ENCODE peak calls at places on chromosomes 7 and 10, in eight cellular contexts. L is NAMALWA; W is T-helper 17 cell; E is T-helper 1 cell; G is activated effector memory CD4-positive, alpha-beta T cell treated with anti-CD3 and anti-CD28 coated beads, Interleukin-2, amount 50 U/mL, for 16 hours; D is GM13977; Q is fibroblast of lung; U is dermis blood vessel endothelial cell. M is an unnamed sample.

GRCh38 chr7:142418316-142418715 is 160.5 kb upstream of the PRSS58 start:
- DNase-seq in L (peak), W (no peak), E (no peak), G (no peak), D (no peak), Q (no peak), U (no peak), M (no peak)

GRCh38 chr10:63977329-63977923 is 456.2 kb downstream of the REEP3 start:
- DNase-seq in L (peak), W (no peak), E (no peak), G (no peak), D (peak), Q (peak), U (peak), M (peak)

GRCh38 chr7:117412390-117412789 is 14.9 kb downstream of the ASZ1 start:
- DNase-seq in L (no peak), W (no peak), E (no peak), G (no peak), D (no peak), Q (no peak), U (no peak), M (no peak)

GRCh38 chr10:117221156-117221711 is 19.7 kb upstream of the SLC18A2 start:
- DNase-seq in L (no peak), W (no peak), E (no peak), G (peak), D (no peak), Q (no peak), U (no peak), M (no peak)

GRCh38 chr7:157474685-157475084 is 137.9 kb downstream of the DNAJB6 start:
- DNase-seq in L (peak), W (no peak), E (no peak), G (peak), D (no peak), Q (no peak), U (peak), M (peak)

GRCh38 chr7:138086585-138087270 is 10.5 kb downstream of the AKR1D1 start:
- DNase-seq in L (no peak), W (no peak), E (no peak), G (no peak), D (no peak), Q (no peak), U (no peak), M (no peak)

GRCh38 chr10:71083457-71083975 is 128.9 kb upstream of the UNC5B start:
- DNase-seq in L (no peak), W (no peak), E (no peak), G (peak), D (no peak), Q (no peak), U (no peak), M (no peak)

GRCh38 chr7:37942934-37943610 is 22.6 kb downstream of the EPDR1 start:
- DNase-seq in L (no peak), W (no peak), E (no peak), G (no peak), D (no peak), Q (peak), U (no peak), M (no peak)

GRCh38 chr7:50372921-50373320 is 68.4 kb downstream of the IKZF1 start:
- DNase-seq in L (no peak), W (no peak), E (no peak), G (no peak), D (no peak), Q (no peak), U (no peak), M (no peak)

GRCh38 chr7:96179341-96179740 is 142.6 kb downstream of the SLC25A13 start:
- DNase-seq in L (no peak), W (no peak), E (no peak), G (no peak), D (no peak), Q (no peak), U (no peak), M (no peak)

GRCh38 chr7:146129296-146129695 is 12.7 kb downstream of the CNTNAP2 start:
- DNase-seq in L (no peak), W (no peak), E (no peak), G (no peak), D (no peak), Q (no peak), U (no peak), M (no peak)

GRCh38 chr7:148020679-148021078 is 569.9 kb upstream of the C7orf33 start:
- DNase-seq in L (no peak), W (no peak), E (no peak), G (no peak), D (no peak), Q (no peak), U (no peak), M (no peak)

GRCh38 chr7:69817096-69817495 is 218.8 kb downstream of the AUTS2 start:
- DNase-seq in L (no peak), W (no peak), E (no peak), G (no peak), D (no peak), Q (peak), U (no peak), M (no peak)

GRCh38 chr10:25159591-25159990 is 15.2 kb upstream of the GPR158 start:
- DNase-seq in L (no peak), W (no peak), E (no peak), G (no peak), D (no peak), Q (no peak), U (no peak), M (peak)

GRCh38 chr10:62916157-62916603 is 100.0 kb upstream of the EGR2 start:
- DNase-seq in L (no peak), W (no peak), E (no peak), G (no peak), D (no peak), Q (peak), U (no peak), M (no peak)

GRCh38 chr10:689433-690226 is at the start of gene DIP2C:
- DNase-seq in L (no peak), W (no peak), E (no peak), G (no peak), D (peak), Q (peak), U (peak), M (peak)

GRCh38 chr7:117007285-117007684 is 54.0 kb downstream of the ST7 start:
- DNase-seq in L (no peak), W (no peak), E (no peak), G (no peak), D (no peak), Q (no peak), U (no peak), M (no peak)

GRCh38 chr7:76303829-76304505 is 1.5 kb downstream of the HSPB1 start:
- DNase-seq in L (no peak), W (no peak), E (no peak), G (no peak), D (no peak), Q (no peak), U (peak), M (no peak)

GRCh38 chr7:31126976-31127375 is 74.9 kb downstream of the ADCYAP1R1 start:
- DNase-seq in L (peak), W (no peak), E (no peak), G (no peak), D (no peak), Q (peak), U (peak), M (peak)

GRCh38 chr7:2079332-2080068 is 153.2 kb downstream of the MAD1L1 start:
- DNase-seq in L (no peak), W (no peak), E (no peak), G (no peak), D (no peak), Q (no peak), U (no peak), M (peak)

GRCh38 chr7:94276797-94277196 is 117.9 kb upstream of the COL1A2 start:
- DNase-seq in L (peak), W (no peak), E (no peak), G (no peak), D (no peak), Q (peak), U (peak), M (peak)

GRCh38 chr10:106679314-106679713 is 485.2 kb downstream of the SORCS1 start:
- DNase-seq in L (no peak), W (no peak), E (no peak), G (no peak), D (no peak), Q (no peak), U (no peak), M (no peak)

GRCh38 chr7:19958309-19958896 is 185.0 kb upstream of the TMEM196 start:
- DNase-seq in L (no peak), W (no peak), E (no peak), G (no peak), D (no peak), Q (peak), U (peak), M (no peak)

GRCh38 chr7:30924624-30925023 is 13.0 kb downstream of the AQP1 start:
- DNase-seq in L (no peak), W (no peak), E (no peak), G (peak), D (no peak), Q (no peak), U (no peak), M (no peak)

GRCh38 chr7:50295133-50295532 is 9.4 kb upstream of the IKZF1 start:
- DNase-seq in L (no peak), W (no peak), E (no peak), G (no peak), D (no peak), Q (no peak), U (no peak), M (no peak)

GRCh38 chr10:93567277-93568104 is 1.0 kb downstream of the FFAR4 start:
- DNase-seq in L (no peak), W (no peak), E (no peak), G (no peak), D (no peak), Q (no peak), U (no peak), M (no peak)

GRCh38 chr10:124864421-124865193 is 63.0 kb downstream of the ABRAXAS2 start:
- DNase-seq in L (no peak), W (no peak), E (no peak), G (no peak), D (no peak), Q (no peak), U (peak), M (no peak)

GRCh38 chr7:130356121-130356759 is 11.6 kb downstream of the CPA5 start:
- DNase-seq in L (no peak), W (no peak), E (no peak), G (no peak), D (no peak), Q (peak), U (peak), M (peak)

GRCh38 chr7:25493811-25494366 is 265.6 kb upstream of the NPVF start:
- DNase-seq in L (no peak), W (no peak), E (no peak), G (no peak), D (no peak), Q (no peak), U (no peak), M (no peak)

M was measured in A673.